ENCODE peak calls at places on chromosomes 5 and 9, in ten cellular contexts. W is fibroblast of mammary gland; R is cardiac fibroblast; V is colonic mucosa; P is stimulated activated CD4-positive, alpha-beta T cell treated with anti-CD3 and anti-CD28 coated beads, TNF-alpha, amount 100 ng/mL, for 24 hours; B is caudate nucleus; C is left lung; K is AG09309; A is GM12891; D is ACHN. L is an unnamed sample.

GRCh38 chr5:16666861-16667481 is 50.2 kb upstream of the RETREG1 start:
- DNase-seq in W (no peak), R (peak; percentile 29), V (peak; percentile 57), P (no peak), B (no peak), C (no peak), K (no peak), A (no peak), D (peak; percentile 27), L (peak; percentile 54)

GRCh38 chr5:3904584-3904983 is 309.0 kb downstream of the IRX1 start:
- DNase-seq in W (no peak), R (no peak), V (no peak), P (no peak), B (no peak), C (no peak), K (no peak), A (no peak), D (no peak), L (no peak)

GRCh38 chr9:27426717-27427645 is 97.1 kb upstream of the IFNK start:
- DNase-seq in W (peak; percentile 59), R (peak; percentile 64), V (no peak), P (no peak), B (no peak), C (no peak), K (no peak), A (no peak), D (peak; percentile 36), L (no peak)

GRCh38 chr5:116068028-116068632 is 16.7 kb upstream of the COMMD10 start:
- DNase-seq in W (peak; percentile 67), R (peak; percentile 82), V (peak; percentile 44), P (no peak), B (no peak), C (no peak), K (no peak), A (no peak), D (peak; percentile 41), L (no peak)

GRCh38 chr5:16815432-16815831 is 120.7 kb downstream of the MYO10 start:
- DNase-seq in W (no peak), R (no peak), V (no peak), P (no peak), B (no peak), C (no peak), K (no peak), A (no peak), D (no peak), L (peak; percentile 30)

GRCh38 chr5:553874-554273 is 29.6 kb upstream of the SLC9A3 start:
- DNase-seq in W (no peak), R (peak; percentile 7), V (peak; percentile 85), P (no peak), B (no peak), C (no peak), K (no peak), A (no peak), D (no peak), L (peak; percentile 89)

GRCh38 chr5:174615986-174616500 is 108.3 kb upstream of the MSX2 start:
- DNase-seq in W (no peak), R (no peak), V (no peak), P (no peak), B (no peak), C (no peak), K (no peak), A (no peak), D (no peak), L (no peak)

GRCh38 chr9:97564291-97565175 is 63.1 kb downstream of the TMOD1 start:
- DNase-seq in W (peak; percentile 71), R (peak; percentile 28), V (peak; percentile 48), P (no peak), B (no peak), C (no peak), K (peak; percentile 13), A (no peak), D (peak; percentile 8), L (peak; percentile 39)

GRCh38 chr5:54146390-54146789 is 164.0 kb downstream of the ARL15 start:
- DNase-seq in W (no peak), R (no peak), V (no peak), P (no peak), B (no peak), C (no peak), K (no peak), A (no peak), D (no peak), L (no peak)

GRCh38 chr9:15373201-15373530 is 49.5 kb upstream of the SNAPC3 start:
- DNase-seq in W (peak; percentile 59), R (peak; percentile 70), V (no peak), P (no peak), B (no peak), C (no peak), K (no peak), A (no peak), D (no peak), L (no peak)

GRCh38 chr9:133768859-133769510 is 30.8 kb upstream of the SARDH start:
- DNase-seq in W (no peak), R (no peak), V (no peak), P (peak; percentile 10), B (no peak), C (peak; percentile 26), K (no peak), A (no peak), D (no peak), L (peak; percentile 21)

GRCh38 chr5:124702442-124703024 is 43.9 kb downstream of the ZNF608 start:
- DNase-seq in W (no peak), R (no peak), V (no peak), P (no peak), B (no peak), C (no peak), K (no peak), A (no peak), D (no peak), L (no peak)

GRCh38 chr5:113487411-113487778 is 858 bp downstream of the MCC start:
- DNase-seq in W (peak; percentile 7), R (peak; percentile 28), V (no peak), P (no peak), B (no peak), C (no peak), K (no peak), A (peak; percentile 12), D (no peak), L (no peak)

GRCh38 chr5:124602925-124603650 is 143.4 kb downstream of the ZNF608 start:
- DNase-seq in W (no peak), R (no peak), V (no peak), P (no peak), B (no peak), C (no peak), K (no peak), A (no peak), D (no peak), L (no peak)

GRCh38 chr9:134992755-134993124 is 75.0 kb upstream of the FCN1 start:
- DNase-seq in W (peak; percentile 5), R (no peak), V (no peak), P (no peak), B (no peak), C (peak; percentile 53), K (no peak), A (no peak), D (no peak), L (no peak)

GRCh38 chr9:133360400-133361393 is 4.3 kb downstream of the SURF2 start:
- DNase-seq in W (no peak), R (no peak), V (no peak), P (no peak), B (no peak), C (no peak), K (no peak), A (no peak), D (no peak), L (no peak)

GRCh38 chr5:88892669-88893068 is 9.7 kb upstream of the MEF2C start:
- DNase-seq in W (no peak), R (no peak), V (no peak), P (no peak), B (no peak), C (no peak), K (no peak), A (no peak), D (no peak), L (no peak)

GRCh38 chr5:83767409-83767992 is 46.8 kb upstream of the HAPLN1 start:
- DNase-seq in W (peak; percentile 15), R (peak; percentile 17), V (no peak), P (no peak), B (no peak), C (no peak), K (no peak), A (no peak), D (peak; percentile 1), L (no peak)

GRCh38 chr5:40962207-40962955 is 53.1 kb downstream of the C7 start:
- DNase-seq in W (peak; percentile 33), R (peak; percentile 52), V (no peak), P (no peak), B (no peak), C (no peak), K (no peak), A (no peak), D (no peak), L (no peak)

GRCh38 chr5:180343846-180344327 is 9.2 kb downstream of the GFPT2 start:
- DNase-seq in W (peak; percentile 93), R (peak; percentile 83), V (peak; percentile 43), P (no peak), B (no peak), C (peak; percentile 31), K (no peak), A (no peak), D (no peak), L (no peak)

GRCh38 chr9:77883846-77884771 is 147.5 kb downstream of the GNAQ start:
- DNase-seq in W (peak; percentile 31), R (peak; percentile 68), V (no peak), P (no peak), B (no peak), C (no peak), K (no peak), A (no peak), D (peak; percentile 51), L (no peak)

GRCh38 chr9:114619205-114619758 is 8.2 kb downstream of the TMEM268 start:
- DNase-seq in W (no peak), R (no peak), V (no peak), P (no peak), B (no peak), C (peak; percentile 42), K (no peak), A (no peak), D (no peak), L (peak; percentile 66)

GRCh38 chr5:122355324-122355723 is 43.3 kb downstream of the SNCAIP start:
- DNase-seq in W (no peak), R (no peak), V (no peak), P (no peak), B (no peak), C (no peak), K (no peak), A (no peak), D (no peak), L (no peak)

L was measured in stomach.